ENCODE peak calls at places on chromosomes 2 and 18, in five cellular contexts. One of them, this sample, is unnamed.

GRCh38 chr2:218897394-218898108 is 16.9 kb downstream of the WNT10A start:
- DNase-seq in aorta: no peak
- DNase-seq in central memory CD4-positive, alpha-beta T cell: no peak
- DNase-seq in foreskin fibroblast: no peak
- DNase-seq in activated T-cell treated with anti-CD3 and anti-CD28 coated beads for 1 hour: no peak
- DNase-seq in this sample: no peak

GRCh38 chr2:1627628-1628371 is 116.5 kb downstream of the PXDN start:
- DNase-seq in central memory CD4-positive, alpha-beta T cell: no peak
- DNase-seq in activated T-cell treated with anti-CD3 and anti-CD28 coated beads for 1 hour: no peak
- DNase-seq in foreskin fibroblast: no peak
- DNase-seq in aorta: no peak
- DNase-seq in this sample: no peak

GRCh38 chr2:200092235-200092634 is 136.9 kb downstream of the MAIP1 start:
- DNase-seq in activated T-cell treated with anti-CD3 and anti-CD28 coated beads for 1 hour: no peak
- DNase-seq in central memory CD4-positive, alpha-beta T cell: no peak
- DNase-seq in foreskin fibroblast: no peak
- DNase-seq in aorta: no peak
- DNase-seq in this sample: no peak

GRCh38 chr2:33123216-33123615 is 176.5 kb downstream of the LTBP1 start:
- DNase-seq in aorta: no peak
- DNase-seq in central memory CD4-positive, alpha-beta T cell: no peak
- DNase-seq in foreskin fibroblast: no peak
- DNase-seq in activated T-cell treated with anti-CD3 and anti-CD28 coated beads for 1 hour: no peak
- DNase-seq in this sample: no peak

GRCh38 chr18:755506-755905 is 43.1 kb upstream of the ENOSF1 start:
- DNase-seq in aorta: no peak
- DNase-seq in foreskin fibroblast: no peak
- DNase-seq in activated T-cell treated with anti-CD3 and anti-CD28 coated beads for 1 hour: no peak
- DNase-seq in central memory CD4-positive, alpha-beta T cell: no peak
- DNase-seq in this sample: no peak

GRCh38 chr2:170141865-170142264 is 36.1 kb upstream of the MYO3B start:
- DNase-seq in foreskin fibroblast: no peak
- DNase-seq in activated T-cell treated with anti-CD3 and anti-CD28 coated beads for 1 hour: no peak
- DNase-seq in central memory CD4-positive, alpha-beta T cell: no peak
- DNase-seq in aorta: no peak
- DNase-seq in this sample: no peak

GRCh38 chr2:44351676-44352075 is 9.6 kb downstream of the PREPL start:
- DNase-seq in foreskin fibroblast: peak
- DNase-seq in activated T-cell treated with anti-CD3 and anti-CD28 coated beads for 1 hour: no peak
- DNase-seq in aorta: no peak
- DNase-seq in central memory CD4-positive, alpha-beta T cell: no peak
- DNase-seq in this sample: no peak

GRCh38 chr18:2848879-2849254 is 2.1 kb downstream of the EMILIN2 start:
- DNase-seq in foreskin fibroblast: no peak
- DNase-seq in activated T-cell treated with anti-CD3 and anti-CD28 coated beads for 1 hour: no peak
- DNase-seq in aorta: no peak
- DNase-seq in central memory CD4-positive, alpha-beta T cell: no peak
- DNase-seq in this sample: no peak

GRCh38 chr2:171056307-171056706 is 104.4 kb downstream of the TLK1 start:
- DNase-seq in aorta: no peak
- DNase-seq in foreskin fibroblast: peak
- DNase-seq in activated T-cell treated with anti-CD3 and anti-CD28 coated beads for 1 hour: no peak
- DNase-seq in central memory CD4-positive, alpha-beta T cell: no peak
- DNase-seq in this sample: no peak

GRCh38 chr2:236583621-236584203 is 14.1 kb downstream of the ACKR3 start:
- DNase-seq in aorta: no peak
- DNase-seq in activated T-cell treated with anti-CD3 and anti-CD28 coated beads for 1 hour: no peak
- DNase-seq in central memory CD4-positive, alpha-beta T cell: no peak
- DNase-seq in foreskin fibroblast: no peak
- DNase-seq in this sample: no peak

GRCh38 chr2:39468574-39469331 is 31.7 kb upstream of the MAP4K3 start:
- DNase-seq in central memory CD4-positive, alpha-beta T cell: no peak
- DNase-seq in foreskin fibroblast: no peak
- DNase-seq in aorta: no peak
- DNase-seq in activated T-cell treated with anti-CD3 and anti-CD28 coated beads for 1 hour: no peak
- DNase-seq in this sample: no peak

GRCh38 chr2:112866128-112866835 is 29.7 kb upstream of the IL1B start:
- DNase-seq in aorta: no peak
- DNase-seq in central memory CD4-positive, alpha-beta T cell: no peak
- DNase-seq in activated T-cell treated with anti-CD3 and anti-CD28 coated beads for 1 hour: no peak
- DNase-seq in foreskin fibroblast: no peak
- DNase-seq in this sample: no peak

GRCh38 chr18:44637210-44638051 is 43.3 kb upstream of the SETBP1 start:
- DNase-seq in foreskin fibroblast: peak
- DNase-seq in central memory CD4-positive, alpha-beta T cell: no peak
- DNase-seq in aorta: no peak
- DNase-seq in activated T-cell treated with anti-CD3 and anti-CD28 coated beads for 1 hour: no peak
- DNase-seq in this sample: no peak

GRCh38 chr2:60351802-60352201 is 201.7 kb downstream of the BCL11A start:
- DNase-seq in activated T-cell treated with anti-CD3 and anti-CD28 coated beads for 1 hour: no peak
- DNase-seq in aorta: no peak
- DNase-seq in foreskin fibroblast: no peak
- DNase-seq in central memory CD4-positive, alpha-beta T cell: no peak
- DNase-seq in this sample: no peak

GRCh38 chr2:219464286-219465032 is 29.8 kb downstream of the SPEG start:
- DNase-seq in central memory CD4-positive, alpha-beta T cell: no peak
- DNase-seq in activated T-cell treated with anti-CD3 and anti-CD28 coated beads for 1 hour: no peak
- DNase-seq in foreskin fibroblast: no peak
- DNase-seq in aorta: no peak
- DNase-seq in this sample: no peak

This sample was measured in glutamatergic neuron.